ENCODE peak calls at places on chromosomes 3 and 15, in six cellular contexts. W is caudate nucleus; J is stimulated activated CD8-positive, alpha-beta memory T cell treated with anti-CD3 and anti-CD28 coated beads, Interleukin-7, amount 100 ng/mL, for 24 hours; G is NCI-H146; C is head of caudate nucleus; S is NCI-H1417. E is an unnamed sample.

GRCh38 chr3:86787091-86787490 is 203.9 kb downstream of the VGLL3 start:
- DNase-seq in C (no peak), W (no peak), G (no peak), J (no peak), S (no peak), E (no peak)

GRCh38 chr15:88834211-88834812 is 31.1 kb downstream of the ACAN start:
- DNase-seq in G (no peak), S (peak), J (no peak), W (no peak), C (peak), E (no peak)

GRCh38 chr15:70195808-70196304 is 98.1 kb upstream of the TLE3 start:
- DNase-seq in G (no peak), S (no peak), J (no peak), W (peak), C (peak), E (no peak)

GRCh38 chr3:62615258-62615840 is 242.0 kb upstream of the FEZF2 start:
- DNase-seq in J (no peak), S (peak), C (no peak), G (no peak), W (no peak), E (no peak)

GRCh38 chr3:111547645-111548044 is 5.6 kb downstream of the CD96 start:
- DNase-seq in G (no peak), S (no peak), W (no peak), J (no peak), C (no peak), E (peak)

GRCh38 chr3:167209011-167209410 is 171.1 kb downstream of the ZBBX start:
- DNase-seq in G (peak), W (no peak), S (no peak), J (no peak), C (no peak), E (no peak)

GRCh38 chr3:46656778-46657556 is 36.5 kb downstream of the ALS2CL start:
- DNase-seq in W (no peak), S (peak), C (no peak), J (no peak), G (peak), E (no peak)

GRCh38 chr15:82808634-82809041 is 790 bp upstream of the WHAMM start:
- DNase-seq in W (no peak), C (no peak), S (no peak), J (no peak), G (peak), E (no peak)

GRCh38 chr15:52960283-52960682 is 170.1 kb upstream of the ONECUT1 start:
- DNase-seq in G (no peak), S (no peak), J (no peak), W (no peak), C (no peak), E (no peak)

GRCh38 chr3:41955192-41955591 is 6.7 kb downstream of the ULK4 start:
- DNase-seq in J (no peak), G (no peak), S (no peak), W (no peak), C (no peak), E (no peak)